ENCODE peak calls at places on chromosomes 4 and X, in four cellular contexts. W, Y, S and R are unnamed samples.

GRCh38 chr4:128812360-128812958 is 3.0 kb downstream of the JADE1 start:
- DNase-seq in W (no peak), S (peak), Y (peak), R (no peak)

GRCh38 chr4:27010334-27010940 is 149.8 kb downstream of the STIM2 start:
- DNase-seq in W (peak), S (peak), Y (peak), R (peak)

GRCh38 chr4:8643441-8643840 is 50.9 kb downstream of the CPZ start:
- DNase-seq in Y (no peak), W (no peak), S (no peak), R (no peak)

GRCh38 chr4:142984871-142985585 is 138.9 kb upstream of the INPP4B start:
- DNase-seq in Y (no peak), W (no peak), S (peak), R (no peak)

GRCh38 chr4:25890653-25891485 is 23.2 kb upstream of the SMIM20 start:
- DNase-seq in W (no peak), Y (no peak), S (no peak), R (no peak)

GRCh38 chr4:3817561-3817960 is 51.4 kb downstream of the ADRA2C start:
- DNase-seq in W (no peak), Y (no peak), S (no peak), R (no peak)

GRCh38 chr4:38949416-38950051 is 81.9 kb downstream of the FAM114A1 start:
- DNase-seq in W (no peak), Y (no peak), S (no peak), R (peak)

GRCh38 chr4:172649143-172649542 is 519.5 kb upstream of the GALNT7 start:
- DNase-seq in S (no peak), W (no peak), Y (no peak), R (no peak)

GRCh38 chr4:154559141-154559841 is 3.5 kb upstream of the FGB start:
- DNase-seq in S (peak), Y (peak), W (no peak), R (no peak)

GRCh38 chr4:8911311-8912088 is 39.9 kb upstream of the HMX1 start:
- DNase-seq in W (no peak), Y (peak), S (peak), R (no peak)

GRCh38 chr4:186722856-186723206 is 825 bp downstream of the FAT1 start:
- DNase-seq in S (no peak), W (no peak), Y (no peak), R (no peak)

GRCh38 chr4:123826896-123827295 is 430.3 kb downstream of the SPRY1 start:
- DNase-seq in Y (no peak), W (no peak), S (no peak), R (no peak)

GRCh38 chrX:115047181-115047580 is 29.8 kb upstream of the IL13RA2 start:
- DNase-seq in Y (no peak), W (no peak), S (no peak), R (no peak)

GRCh38 chr4:151777471-151777870 is 16.7 kb upstream of the GATB start:
- DNase-seq in S (no peak), W (no peak), Y (no peak), R (no peak)

GRCh38 chr4:132328761-132329160 is 820.3 kb upstream of the PCDH10 start:
- DNase-seq in S (no peak), W (no peak), Y (no peak), R (no peak)

GRCh38 chr4:132330994-132331393 is 818.1 kb upstream of the PCDH10 start:
- DNase-seq in Y (no peak), S (no peak), W (no peak), R (no peak)

GRCh38 chr4:132334081-132334480 is 815.0 kb upstream of the PCDH10 start:
- DNase-seq in S (no peak), Y (no peak), W (no peak), R (no peak)

GRCh38 chr4:132333723-132334045 is 815.4 kb upstream of the PCDH10 start:
- DNase-seq in Y (no peak), W (no peak), S (no peak), R (no peak)

DNA sequence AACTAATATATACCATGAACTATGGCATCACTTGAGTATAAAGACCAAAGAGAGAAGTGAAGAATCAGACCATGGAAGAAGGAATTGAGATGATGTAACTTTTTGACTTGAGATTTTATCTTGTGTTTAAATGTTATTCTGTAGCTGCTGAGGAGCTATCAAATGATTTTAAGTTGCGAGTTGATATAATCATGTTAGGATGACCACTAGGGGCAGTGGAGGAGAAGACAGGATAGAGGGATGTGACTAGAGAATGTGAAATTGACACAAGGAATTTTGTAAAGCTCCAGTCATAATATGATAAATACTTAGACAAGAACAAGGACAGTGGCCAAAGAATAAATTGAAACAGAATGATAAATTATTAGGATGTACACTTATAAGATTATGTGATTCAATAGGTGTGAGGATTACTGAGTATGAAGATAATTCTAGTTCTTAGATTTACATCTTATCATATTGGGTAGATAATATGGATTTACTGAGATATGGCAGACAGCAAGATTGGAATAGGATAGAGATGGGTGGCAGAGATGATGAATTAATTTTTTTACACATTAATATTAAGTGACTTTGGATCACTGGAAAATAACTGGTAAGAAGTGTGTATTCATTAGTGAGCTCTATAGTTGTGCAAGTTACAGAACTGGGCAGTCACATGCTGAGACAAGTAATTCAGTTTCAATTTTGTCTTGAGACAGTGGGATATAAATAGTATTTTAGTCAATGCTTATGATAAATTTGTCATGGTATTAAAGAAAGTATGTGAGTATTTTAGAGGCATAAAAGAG is 816.0 kb upstream of the PCDH10 start:
- DNase-seq in Y (no peak), W (no peak), S (peak), R (no peak)
- TF ChIP-seq CTCF in Y (no peak), W (no peak), S (peak), R (no peak)

DNA sequence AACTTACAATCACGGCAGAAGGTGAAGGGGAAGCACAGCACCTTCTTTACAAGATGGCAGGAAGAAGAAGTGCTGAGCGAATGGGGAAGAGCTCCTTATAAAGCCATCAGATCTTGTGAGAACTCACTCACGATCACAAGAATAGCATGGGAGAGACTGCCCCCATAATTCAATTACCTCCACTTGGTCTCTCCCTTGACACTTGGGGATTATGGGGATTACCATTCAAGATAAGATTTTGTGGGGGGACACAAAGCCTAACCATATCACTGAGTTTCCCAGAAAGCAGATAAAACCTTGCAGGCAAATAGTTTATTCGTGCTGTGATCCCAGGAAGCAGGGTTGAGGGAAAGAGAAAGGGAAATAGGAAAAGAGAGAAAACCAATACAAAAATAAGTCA is 69.0 kb upstream of the GYPA start:
- DNase-seq in S (no peak), Y (no peak), W (no peak), R (no peak)
- TF ChIP-seq CTCF in S (no peak), Y (no peak), W (no peak), R (no peak)

DNA sequence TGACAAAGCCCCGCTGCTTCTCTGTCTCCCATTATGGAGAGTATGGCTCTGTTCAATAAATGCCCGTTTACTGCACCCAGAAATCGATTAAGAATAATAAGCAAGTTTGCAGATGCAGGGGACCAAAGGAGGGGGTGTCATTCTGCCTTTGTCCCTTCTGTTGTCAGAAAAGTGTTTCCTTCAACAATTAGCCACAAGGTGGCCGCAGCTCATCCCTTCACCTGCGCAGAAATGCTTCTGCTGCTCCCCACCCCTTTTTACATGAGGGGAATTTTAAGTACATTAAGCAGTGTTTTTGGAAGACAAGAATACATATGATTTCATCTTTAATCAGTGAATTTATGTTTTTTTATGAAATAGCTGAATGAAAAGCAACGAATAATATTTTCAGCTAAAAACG is 175.6 kb upstream of the ARX start:
- DNase-seq in Y (no peak), S (no peak), W (no peak), R (no peak)
- TF ChIP-seq CTCF in Y (no peak), S (no peak), W (no peak), R (no peak)

GRCh38 chrX:40663078-40663740 is 15.8 kb upstream of the CXorf38 start:
- DNase-seq in S (no peak), W (no peak), Y (no peak), R (no peak)

GRCh38 chrX:40661489-40661888 is 14.1 kb upstream of the CXorf38 start:
- DNase-seq in W (no peak), Y (no peak), S (no peak), R (no peak)

GRCh38 chrX:40660381-40660780 is 13.0 kb upstream of the CXorf38 start:
- DNase-seq in Y (no peak), W (no peak), S (no peak), R (no peak)

DNA sequence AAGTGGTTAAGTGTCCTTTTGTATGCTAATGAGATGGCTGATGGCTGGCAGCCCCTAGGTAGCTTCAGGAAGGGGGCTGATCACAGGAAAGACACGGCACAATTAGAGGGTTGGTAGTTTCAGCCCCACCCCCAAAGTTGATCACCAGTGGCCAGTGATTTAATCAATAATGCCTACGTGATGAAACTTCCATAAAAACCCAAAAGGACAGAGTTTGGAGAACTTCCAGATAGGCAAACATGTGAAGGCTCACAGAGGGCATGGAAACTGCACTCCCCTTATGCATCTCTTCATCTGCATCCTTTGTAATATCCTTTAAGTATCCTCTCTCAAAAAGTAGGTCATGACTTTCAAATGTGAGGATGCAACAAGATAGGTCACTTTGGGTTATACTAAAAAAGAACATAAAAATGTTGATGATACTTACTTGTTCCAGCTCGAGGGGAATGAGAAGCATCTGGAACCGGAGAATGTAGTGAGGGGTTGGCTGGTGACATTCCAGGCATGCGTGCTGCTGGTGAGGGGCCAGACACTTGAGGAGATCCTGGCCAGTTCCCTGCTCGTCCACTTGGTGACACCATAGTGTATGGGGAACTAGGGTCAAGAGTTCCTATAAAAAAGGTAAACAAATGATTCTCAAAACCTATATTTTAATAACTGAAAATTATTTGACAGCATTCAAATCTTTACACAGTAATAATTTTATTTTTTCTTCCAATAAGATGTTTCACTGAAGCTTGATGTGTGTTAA is 16.7 kb upstream of the CXorf38 start:
- DNase-seq in S (peak), Y (peak), W (no peak), R (no peak)
- TF ChIP-seq CTCF in S (peak), Y (peak), W (peak), R (no peak)

GRCh38 chrX:70852294-70852693 is 56.2 kb downstream of the TEX11 start:
- DNase-seq in W (no peak), S (no peak), Y (no peak), R (no peak)
- TF ChIP-seq CTCF in W (no peak), S (no peak), Y (no peak), R (no peak)

GRCh38 chrX:46572295-46572936 is 1.1 kb upstream of the CHST7 start:
- DNase-seq in S (no peak), W (no peak), Y (no peak), R (no peak)

GRCh38 chrX:46573896-46574336 is 351 bp downstream of the CHST7 start:
- DNase-seq in S (peak), W (no peak), Y (no peak), R (peak)

GRCh38 chrX:46574941-46575381 is 1.4 kb downstream of the CHST7 start:
- DNase-seq in Y (no peak), W (no peak), S (peak), R (peak)

GRCh38 chrX:46574337-46574940 is 874 bp downstream of the CHST7 start:
- DNase-seq in Y (no peak), W (no peak), S (no peak), R (peak)

DNA sequence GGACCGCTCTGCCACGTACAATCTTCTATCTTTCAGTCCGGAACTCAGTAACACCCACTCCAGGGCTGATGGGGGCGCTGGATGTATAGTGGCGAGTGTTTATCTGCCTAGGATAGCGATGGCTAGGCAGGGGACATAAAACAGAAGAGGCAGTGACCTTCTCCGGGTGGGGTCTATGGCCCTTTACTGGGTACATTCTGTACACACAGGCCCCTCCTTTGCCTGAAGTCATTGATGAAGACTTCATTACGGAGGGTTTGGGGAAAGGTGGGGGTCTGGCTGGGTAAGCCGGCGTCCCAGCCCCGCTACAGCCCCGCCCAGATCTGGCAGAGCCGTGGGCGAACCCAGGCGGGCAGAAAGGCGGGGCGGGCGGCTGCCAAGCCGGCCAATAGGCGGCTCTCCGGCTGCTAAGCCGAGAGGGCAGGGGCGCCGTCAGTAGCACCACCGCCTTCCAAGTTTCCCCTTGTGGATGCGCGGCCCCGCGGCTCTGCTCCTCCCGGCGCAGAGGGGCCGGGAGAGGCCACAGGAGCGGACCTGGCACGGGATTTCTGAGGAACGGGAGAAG is at the start of gene CHST7:
- DNase-seq in S (peak), W (no peak), Y (no peak), R (peak)
- TF ChIP-seq CTCF in S (peak), W (peak), Y (peak), R (no peak)

DNA sequence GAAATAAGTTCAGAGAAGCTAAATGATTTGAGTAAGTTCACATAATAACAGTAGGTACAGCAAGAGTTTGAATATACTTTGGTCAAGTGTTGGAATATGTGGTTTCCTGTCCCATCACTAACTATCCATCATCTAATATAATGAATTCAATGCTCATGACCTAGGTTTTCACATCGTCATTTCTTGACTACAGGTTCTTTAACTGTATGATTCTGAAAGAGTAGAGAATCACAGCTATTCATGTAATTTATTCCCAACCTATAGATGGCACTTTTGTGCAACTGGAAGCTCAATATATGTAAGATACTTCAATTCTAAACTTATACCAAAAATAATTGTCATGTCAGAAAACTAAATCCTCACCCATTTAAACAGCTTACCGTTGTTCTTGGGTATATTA is 53.1 kb downstream of the TIGD2 start:
- DNase-seq in S (no peak), Y (no peak), W (no peak), R (no peak)
- TF ChIP-seq CTCF in S (peak), Y (no peak), W (no peak), R (no peak)

DNA sequence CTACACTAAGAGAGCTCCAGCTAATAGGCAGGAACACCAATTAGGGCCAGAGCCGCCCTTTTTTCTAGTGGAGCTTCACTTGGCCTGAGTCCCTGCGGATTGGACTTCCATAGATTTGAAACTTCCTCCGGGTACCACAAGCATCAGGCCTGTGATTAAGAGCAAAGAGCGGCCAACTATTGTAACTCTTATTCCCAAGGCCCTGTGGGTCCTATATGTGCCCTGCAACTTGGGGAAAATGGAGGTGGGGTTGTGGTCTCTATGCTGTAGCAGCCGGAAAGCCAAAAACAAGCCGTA is at the start of gene NCBP2L:
- DNase-seq in S (no peak), W (no peak), Y (no peak), R (no peak)
- TF ChIP-seq CTCF in S (no peak), W (no peak), Y (no peak), R (no peak)

DNA sequence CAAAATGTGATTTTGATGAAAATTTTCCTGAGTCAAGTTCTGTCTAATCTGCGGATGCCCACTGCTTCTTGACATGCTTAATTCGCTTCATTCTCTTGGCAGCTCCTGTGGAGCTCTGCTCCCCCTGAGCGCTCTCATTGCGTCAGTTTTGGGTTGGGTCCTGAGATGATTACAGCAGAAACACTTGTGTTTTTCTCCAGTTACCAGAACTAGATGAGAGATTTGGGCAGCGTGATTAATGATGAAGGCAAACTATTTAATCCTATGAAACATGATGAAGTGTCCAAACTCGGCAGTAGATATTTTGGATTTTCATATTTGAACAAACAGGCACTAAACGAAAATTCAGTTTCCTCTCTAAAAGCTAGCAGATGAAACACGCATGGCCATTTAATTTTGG is 4.2 kb upstream of the CXCL1 start:
- DNase-seq in Y (no peak), W (no peak), S (no peak), R (no peak)
- TF ChIP-seq CTCF in Y (no peak), W (no peak), S (no peak), R (no peak)